ENCODE peak calls at places on chromosomes 11 and 22, in six cellular contexts. One of them, this sample, is unnamed.

GRCh38 chr11:93248602-93249001 is 50.8 kb upstream of the SLC36A4 start:
- DNase-seq in endothelial cell of umbilical vein: peak; percentile 15
- DNase-seq in GM12878: no peak
- DNase-seq in K562: no peak
- DNase-seq in HepG2: no peak
- DNase-seq in A549: no peak
- DNase-seq in this sample: peak; percentile 30

GRCh38 chr11:57312511-57313021 is 12.2 kb downstream of the TNKS1BP1 start:
- DNase-seq in K562: no peak
- DNase-seq in GM12878: no peak
- DNase-seq in A549: no peak
- DNase-seq in endothelial cell of umbilical vein: no peak
- DNase-seq in HepG2: no peak
- DNase-seq in this sample: no peak

GRCh38 chr22:47619631-47620030 is 857.2 kb downstream of the TBC1D22A start:
- DNase-seq in A549: no peak
- DNase-seq in HepG2: no peak
- DNase-seq in GM12878: no peak
- DNase-seq in endothelial cell of umbilical vein: no peak
- DNase-seq in K562: no peak
- DNase-seq in this sample: no peak

GRCh38 chr11:76314741-76315090 is 66.2 kb downstream of the THAP12 start:
- DNase-seq in GM12878: no peak
- DNase-seq in K562: no peak
- DNase-seq in endothelial cell of umbilical vein: no peak
- DNase-seq in A549: no peak
- DNase-seq in HepG2: no peak
- DNase-seq in this sample: no peak

GRCh38 chr11:56611174-56611573 is 3.5 kb downstream of the OR5M1 start:
- DNase-seq in GM12878: no peak
- DNase-seq in A549: no peak
- DNase-seq in endothelial cell of umbilical vein: no peak
- DNase-seq in K562: no peak
- DNase-seq in HepG2: no peak
- DNase-seq in this sample: no peak

GRCh38 chr22:36433318-36434231 is 45.8 kb upstream of the MYH9 start:
- DNase-seq in GM12878: no peak
- DNase-seq in HepG2: peak; percentile 66
- DNase-seq in K562: no peak
- DNase-seq in endothelial cell of umbilical vein: peak; percentile 33
- DNase-seq in A549: no peak
- DNase-seq in this sample: no peak

GRCh38 chr22:31044262-31044861 is 36.8 kb upstream of the SMTN start:
- DNase-seq in K562: no peak
- DNase-seq in HepG2: peak; percentile 77
- DNase-seq in endothelial cell of umbilical vein: no peak
- DNase-seq in GM12878: no peak
- DNase-seq in A549: no peak
- DNase-seq in this sample: no peak

GRCh38 chr11:130908061-130908460 is 8.2 kb downstream of the SNX19 start:
- DNase-seq in endothelial cell of umbilical vein: peak; percentile 73
- DNase-seq in K562: no peak
- DNase-seq in GM12878: no peak
- DNase-seq in A549: no peak
- DNase-seq in HepG2: no peak
- DNase-seq in this sample: no peak

GRCh38 chr11:130471731-130472433 is 23.4 kb downstream of the ADAMTS15 start:
- DNase-seq in HepG2: no peak
- DNase-seq in GM12878: no peak
- DNase-seq in endothelial cell of umbilical vein: no peak
- DNase-seq in A549: no peak
- DNase-seq in K562: no peak
- DNase-seq in this sample: no peak

GRCh38 chr11:17331669-17332068 is 19.9 kb upstream of the NCR3LG1 start:
- DNase-seq in K562: no peak
- DNase-seq in endothelial cell of umbilical vein: no peak
- DNase-seq in HepG2: no peak
- DNase-seq in A549: no peak
- DNase-seq in GM12878: no peak
- DNase-seq in this sample: no peak

GRCh38 chr11:115663790-115664189 is 159.6 kb upstream of the CADM1 start:
- DNase-seq in endothelial cell of umbilical vein: no peak
- DNase-seq in K562: no peak
- DNase-seq in HepG2: no peak
- DNase-seq in A549: no peak
- DNase-seq in GM12878: no peak
- DNase-seq in this sample: no peak

GRCh38 chr22:31260474-31260856 is 31.8 kb downstream of the PIK3IP1 start:
- DNase-seq in A549: no peak
- DNase-seq in K562: no peak
- DNase-seq in GM12878: no peak
- DNase-seq in endothelial cell of umbilical vein: no peak
- DNase-seq in HepG2: no peak
- DNase-seq in this sample: no peak

GRCh38 chr11:46958777-46959176 is 22.2 kb downstream of the CSTPP1 start:
- DNase-seq in K562: no peak
- DNase-seq in endothelial cell of umbilical vein: no peak
- DNase-seq in A549: no peak
- DNase-seq in GM12878: no peak
- DNase-seq in HepG2: no peak
- DNase-seq in this sample: no peak

GRCh38 chr11:130729678-130730300 is 186.5 kb downstream of the SNX19 start:
- DNase-seq in GM12878: no peak
- DNase-seq in A549: no peak
- DNase-seq in K562: no peak
- DNase-seq in HepG2: no peak
- DNase-seq in endothelial cell of umbilical vein: no peak
- DNase-seq in this sample: no peak

GRCh38 chr22:24697671-24698082 is 76.8 kb downstream of the PIWIL3 start:
- DNase-seq in GM12878: no peak
- DNase-seq in K562: no peak
- DNase-seq in A549: no peak
- DNase-seq in HepG2: no peak
- DNase-seq in endothelial cell of umbilical vein: peak; percentile 51
- DNase-seq in this sample: no peak

GRCh38 chr22:24697141-24697540 is 77.4 kb downstream of the PIWIL3 start:
- DNase-seq in A549: no peak
- DNase-seq in K562: no peak
- DNase-seq in GM12878: no peak
- DNase-seq in HepG2: no peak
- DNase-seq in endothelial cell of umbilical vein: no peak
- DNase-seq in this sample: no peak

GRCh38 chr22:24696551-24697001 is 77.9 kb downstream of the PIWIL3 start:
- DNase-seq in A549: no peak
- DNase-seq in HepG2: no peak
- DNase-seq in GM12878: no peak
- DNase-seq in endothelial cell of umbilical vein: no peak
- DNase-seq in K562: no peak
- DNase-seq in this sample: no peak

GRCh38 chr22:24694971-24695928 is 79.3 kb downstream of the PIWIL3 start:
- DNase-seq in A549: no peak
- DNase-seq in K562: no peak
- DNase-seq in GM12878: no peak
- DNase-seq in endothelial cell of umbilical vein: no peak
- DNase-seq in HepG2: no peak
- DNase-seq in this sample: no peak

DNA sequence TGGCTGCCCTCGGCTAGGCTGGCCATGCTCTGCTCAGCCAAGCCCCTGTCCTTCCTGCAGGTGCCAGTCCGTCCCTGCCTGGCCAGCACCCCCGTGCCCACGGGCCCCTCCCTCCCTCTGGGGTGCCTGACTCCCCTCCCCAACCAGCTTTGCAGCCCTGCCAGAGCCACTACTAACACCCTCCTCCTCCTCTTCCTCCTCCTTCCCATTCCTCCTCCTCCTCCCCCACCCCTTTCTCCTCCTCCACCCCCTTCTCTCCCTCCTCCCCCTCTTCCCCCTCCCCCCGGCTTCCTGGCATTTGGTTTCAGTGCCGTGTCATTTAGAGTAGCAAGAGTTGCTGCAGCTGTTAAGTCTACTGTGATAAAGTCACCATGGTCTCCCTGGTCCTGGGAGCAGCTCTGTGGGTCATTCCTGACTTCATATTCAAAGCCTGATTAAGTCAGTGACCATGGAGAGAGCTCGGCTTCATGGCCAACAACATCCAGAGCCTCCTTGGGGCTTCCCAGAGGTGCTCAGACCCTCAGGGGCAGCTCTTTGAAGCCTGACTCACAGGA is 78.5 kb downstream of the PIWIL3 start:
- DNase-seq in GM12878: no peak
- DNase-seq in endothelial cell of umbilical vein: no peak
- DNase-seq in HepG2: no peak
- DNase-seq in A549: no peak
- DNase-seq in K562: peak; percentile 35
- DNase-seq in this sample: peak; percentile 10
- TF ChIP-seq MYC in GM12878: no peak
- TF ChIP-seq MYC in endothelial cell of umbilical vein: no peak
- TF ChIP-seq MYC in HepG2: no peak
- TF ChIP-seq MYC in A549: no peak
- TF ChIP-seq MYC in K562: no peak
- TF ChIP-seq MYC in this sample: no peak

GRCh38 chr11:10750838-10751580 is at the start of gene CTR9:
- DNase-seq in K562: peak; percentile 80
- DNase-seq in GM12878: peak; percentile 68
- DNase-seq in HepG2: peak; percentile 87
- DNase-seq in endothelial cell of umbilical vein: peak; percentile 96
- DNase-seq in A549: peak; percentile 94
- DNase-seq in this sample: peak; percentile 96

GRCh38 chr11:10752486-10752885 is 1.4 kb downstream of the CTR9 start:
- DNase-seq in K562: no peak
- DNase-seq in endothelial cell of umbilical vein: no peak
- DNase-seq in A549: no peak
- DNase-seq in GM12878: no peak
- DNase-seq in HepG2: no peak
- DNase-seq in this sample: no peak

GRCh38 chr11:10751581-10751940 is 515 bp downstream of the CTR9 start:
- DNase-seq in HepG2: no peak
- DNase-seq in K562: no peak
- DNase-seq in GM12878: no peak
- DNase-seq in A549: no peak
- DNase-seq in endothelial cell of umbilical vein: no peak
- DNase-seq in this sample: no peak

GRCh38 chr11:10749476-10749875 is 1.6 kb upstream of the CTR9 start:
- DNase-seq in K562: no peak
- DNase-seq in HepG2: no peak
- DNase-seq in A549: no peak
- DNase-seq in endothelial cell of umbilical vein: no peak
- DNase-seq in GM12878: no peak
- DNase-seq in this sample: no peak

DNA sequence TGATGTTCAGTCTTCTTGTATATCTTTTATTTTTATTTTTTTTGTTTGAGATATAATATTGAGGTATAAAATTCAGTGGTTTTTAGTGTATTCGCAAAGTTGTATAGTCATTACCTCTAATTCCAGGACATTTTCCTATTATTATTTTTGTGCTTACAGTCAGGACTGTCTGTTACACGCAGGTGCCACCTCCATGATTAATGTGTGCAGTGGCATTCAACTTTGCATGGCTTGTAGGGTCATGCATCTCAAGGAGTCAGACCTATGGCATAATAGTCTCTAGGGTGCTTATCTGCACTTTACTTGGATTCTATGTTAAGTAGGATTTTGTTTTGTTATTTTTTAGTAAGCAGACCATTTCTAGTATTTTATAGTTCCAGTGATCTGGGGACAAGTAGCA is 1.0 kb downstream of the CTR9 start:
- DNase-seq in HepG2: no peak
- DNase-seq in K562: no peak
- DNase-seq in GM12878: no peak
- DNase-seq in endothelial cell of umbilical vein: no peak
- DNase-seq in A549: no peak
- DNase-seq in this sample: no peak
- TF ChIP-seq MYC in HepG2: no peak
- TF ChIP-seq MYC in K562: no peak
- TF ChIP-seq MYC in GM12878: no peak
- TF ChIP-seq MYC in endothelial cell of umbilical vein: no peak
- TF ChIP-seq MYC in A549: no peak
- TF ChIP-seq MYC in this sample: no peak

GRCh38 chr11:26579683-26580082 is 7.6 kb upstream of the MUC15 start:
- DNase-seq in GM12878: no peak
- DNase-seq in K562: no peak
- DNase-seq in A549: no peak
- DNase-seq in endothelial cell of umbilical vein: no peak
- DNase-seq in HepG2: no peak
- DNase-seq in this sample: no peak
- TF ChIP-seq MYC in GM12878: no peak
- TF ChIP-seq MYC in K562: no peak
- TF ChIP-seq MYC in A549: no peak
- TF ChIP-seq MYC in endothelial cell of umbilical vein: no peak
- TF ChIP-seq MYC in HepG2: no peak
- TF ChIP-seq MYC in this sample: no peak

DNA sequence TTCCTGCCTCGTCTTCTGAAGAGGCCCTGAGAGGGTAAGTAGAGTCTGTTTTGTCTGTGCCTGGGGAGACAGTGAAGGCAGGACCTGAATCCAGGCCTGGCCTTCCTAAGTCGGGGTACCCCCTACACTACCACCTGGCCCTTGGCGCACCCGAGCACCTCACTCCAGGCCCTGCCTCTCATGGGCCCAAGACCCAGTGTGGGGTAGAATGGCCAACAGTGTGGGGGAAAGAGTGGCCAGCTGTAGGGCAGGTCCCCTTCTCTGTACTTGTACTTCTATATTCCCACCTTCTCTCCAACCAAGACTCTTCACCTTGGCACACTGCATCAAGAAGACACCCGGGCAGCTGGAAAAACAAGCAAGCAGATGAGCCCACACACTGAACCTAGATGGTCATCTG is 22.4 kb upstream of the BID start:
- DNase-seq in HepG2: no peak
- DNase-seq in A549: no peak
- DNase-seq in endothelial cell of umbilical vein: no peak
- DNase-seq in GM12878: no peak
- DNase-seq in K562: no peak
- DNase-seq in this sample: no peak
- TF ChIP-seq MYC in HepG2: no peak
- TF ChIP-seq MYC in A549: no peak
- TF ChIP-seq MYC in endothelial cell of umbilical vein: no peak
- TF ChIP-seq MYC in GM12878: no peak
- TF ChIP-seq MYC in K562: no peak
- TF ChIP-seq MYC in this sample: no peak

GRCh38 chr11:102864724-102865123 is 10.1 kb downstream of the MMP12 start:
- DNase-seq in HepG2: no peak
- DNase-seq in A549: no peak
- DNase-seq in GM12878: no peak
- DNase-seq in endothelial cell of umbilical vein: no peak
- DNase-seq in K562: no peak
- DNase-seq in this sample: no peak
- TF ChIP-seq MYC in HepG2: no peak
- TF ChIP-seq MYC in A549: no peak
- TF ChIP-seq MYC in GM12878: no peak
- TF ChIP-seq MYC in endothelial cell of umbilical vein: no peak
- TF ChIP-seq MYC in K562: no peak
- TF ChIP-seq MYC in this sample: no peak

GRCh38 chr11:2159536-2160413 is 1.2 kb downstream of the INS start:
- DNase-seq in endothelial cell of umbilical vein: no peak
- DNase-seq in HepG2: no peak
- DNase-seq in GM12878: no peak
- DNase-seq in A549: no peak
- DNase-seq in K562: no peak
- DNase-seq in this sample: no peak
- TF ChIP-seq MYC in endothelial cell of umbilical vein: no peak
- TF ChIP-seq MYC in HepG2: no peak
- TF ChIP-seq MYC in GM12878: no peak
- TF ChIP-seq MYC in A549: no peak
- TF ChIP-seq MYC in K562: no peak
- TF ChIP-seq MYC in this sample: no peak